ENCODE peak calls at places on chromosome 9, in six cellular contexts. A is A549, F is aorta, J is ovary, K is tibial artery, T is psoas muscle. Q is an unnamed sample.

GRCh38 chr9:86772289-86772982 is 174.9 kb downstream of the GAS1 start:
- DNase-seq in J (no peak), K (no peak), F (no peak), T (no peak), A (no peak), Q (no peak)

GRCh38 chr9:88072831-88073365 is 65.4 kb downstream of the SPATA31C2 start:
- DNase-seq in T (no peak), K (no peak), J (no peak), F (no peak), A (no peak), Q (peak; percentile 47)

GRCh38 chr9:121949364-121949763 is 143.7 kb downstream of the TTLL11 start:
- DNase-seq in K (no peak), T (no peak), J (no peak), F (no peak), A (no peak), Q (no peak)

GRCh38 chr9:21994526-21994995 is at the start of gene CDKN2B-AS1:
- DNase-seq in F (peak; percentile 72), A (no peak), J (peak; percentile 56), K (peak; percentile 47), T (peak; percentile 63), Q (peak; percentile 77)

GRCh38 chr9:78133751-78134150 is 102.1 kb upstream of the CEP78 start:
- DNase-seq in J (no peak), F (no peak), T (no peak), A (no peak), K (no peak), Q (peak; percentile 27)

GRCh38 chr9:2127486-2127885 is 112.3 kb downstream of the SMARCA2 start:
- DNase-seq in F (no peak), T (no peak), J (no peak), A (no peak), K (no peak), Q (no peak)

GRCh38 chr9:130736834-130737233 is 43.3 kb downstream of the EXOSC2 start:
- DNase-seq in A (no peak), K (no peak), F (no peak), J (no peak), T (no peak), Q (no peak)

GRCh38 chr9:123651273-123651672 is 278.7 kb downstream of the DENND1A start:
- DNase-seq in K (no peak), F (no peak), J (no peak), A (no peak), T (no peak), Q (no peak)

GRCh38 chr9:132008871-132009812 is 70.5 kb downstream of the MED27 start:
- DNase-seq in T (no peak), F (no peak), A (peak; percentile 48), J (no peak), K (no peak), Q (peak; percentile 69)

GRCh38 chr9:131107760-131108159 is 11.4 kb downstream of the AIF1L start:
- DNase-seq in A (no peak), F (no peak), K (no peak), J (no peak), T (no peak), Q (no peak)

DNA sequence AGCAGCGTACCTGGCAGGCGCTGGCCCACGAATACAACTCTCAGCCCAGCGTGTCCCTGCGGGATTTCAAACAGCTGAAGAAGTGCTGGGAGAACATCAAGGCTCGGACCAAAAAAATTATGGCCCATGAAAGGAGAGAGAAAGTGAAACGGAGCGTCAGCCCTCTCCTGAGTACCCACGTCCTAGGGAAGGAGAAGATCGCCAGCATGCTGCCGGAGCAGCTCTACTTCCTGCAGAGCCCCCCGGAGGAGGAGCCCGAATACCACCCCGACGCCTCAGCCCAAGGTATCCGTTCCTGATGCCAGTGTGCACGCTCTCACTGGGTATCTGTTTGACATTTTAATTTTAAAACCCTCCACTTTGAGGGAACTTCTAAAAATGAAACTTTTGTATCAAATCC is 15.1 kb downstream of the MSANTD3 start:
- DNase-seq in A (no peak), J (no peak), T (no peak), F (no peak), K (no peak), Q (no peak)
- H3K4me3 ChIP-seq in A (no peak overlapping the region), J (no peak overlapping the region), T (no peak overlapping the region), F (peak overlapping the region; percentile 2), K (peak overlapping the region; percentile 6), Q (no peak overlapping the region)

GRCh38 chr9:23343226-23343625 is 482.8 kb downstream of the ELAVL2 start:
- DNase-seq in T (no peak), F (no peak), J (no peak), K (no peak), A (no peak), Q (no peak)

GRCh38 chr9:23342296-23342695 is 483.7 kb downstream of the ELAVL2 start:
- DNase-seq in J (no peak), K (peak; percentile 25), A (no peak), T (no peak), F (no peak), Q (peak; percentile 7)

DNA sequence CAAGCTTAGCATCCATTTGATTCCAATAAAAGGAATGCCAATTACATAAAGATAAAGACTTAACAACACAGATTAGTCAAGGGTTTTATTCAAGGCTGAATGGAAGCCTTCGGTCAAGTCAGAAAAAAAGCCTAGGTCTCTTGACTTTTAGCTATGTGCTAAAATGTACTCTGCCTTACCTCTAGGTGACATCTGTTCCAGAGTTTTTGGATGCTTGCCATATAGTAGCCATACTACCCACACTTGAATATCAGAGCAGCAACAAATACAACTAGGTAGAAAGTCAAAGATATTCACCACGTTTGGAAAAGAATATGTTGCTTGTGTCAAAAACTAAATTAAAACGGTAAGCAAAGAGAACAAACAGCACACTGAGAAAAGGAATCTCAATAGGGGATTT is 484.7 kb downstream of the ELAVL2 start:
- DNase-seq in T (no peak), A (no peak), J (no peak), K (no peak), F (no peak), Q (no peak)
- H3K9me3 ChIP-seq in T (no peaks in the 10 kb centered on the region), A (no peaks in the 10 kb centered on the region), J (no peaks in the 10 kb centered on the region), K (no peaks in the 10 kb centered on the region), F (no peaks in the 10 kb centered on the region), Q (no peaks in the 10 kb centered on the region)

GRCh38 chr9:14770592-14770991 is 48.1 kb upstream of the CER1 start:
- DNase-seq in T (no peak), J (no peak), A (no peak), F (no peak), K (no peak), Q (no peak)

GRCh38 chr9:14778565-14778964 is 56.0 kb upstream of the CER1 start:
- DNase-seq in A (no peak), J (no peak), K (no peak), F (no peak), T (no peak), Q (no peak)

GRCh38 chr9:14779566-14780022 is 57.1 kb upstream of the CER1 start:
- DNase-seq in K (no peak), A (no peak), T (peak; percentile 82), F (no peak), J (no peak), Q (no peak)

GRCh38 chr9:14780251-14780650 is 57.7 kb upstream of the CER1 start:
- DNase-seq in J (no peak), T (peak; percentile 78), K (no peak), A (no peak), F (no peak), Q (no peak)

DNA sequence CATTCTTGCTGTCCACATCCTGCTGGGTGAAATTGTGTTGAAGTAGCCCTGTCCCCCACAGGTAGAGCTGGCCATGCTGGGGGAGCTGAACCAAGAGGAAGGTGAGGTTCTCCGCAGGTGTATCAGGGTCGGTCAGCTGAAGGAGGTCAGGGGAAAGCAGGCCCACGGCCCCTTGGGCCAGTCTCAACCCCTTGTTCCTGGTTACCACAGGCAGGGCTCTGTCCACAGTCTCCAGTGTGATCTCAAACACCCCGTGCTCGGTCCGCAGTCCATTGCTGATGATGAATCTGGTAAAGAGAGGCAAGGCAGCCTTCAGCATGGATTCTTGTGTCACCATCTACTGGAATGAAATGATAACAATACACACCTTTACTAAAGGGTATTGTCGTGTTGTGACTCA is 53.4 kb upstream of the CER1 start:
- DNase-seq in K (no peak), F (no peak), T (no peak), A (no peak), J (no peak), Q (no peak)
- H3K4me3 ChIP-seq in K (no peak overlapping the region), F (no peak overlapping the region), T (no peak overlapping the region), A (no peak overlapping the region), J (no peak overlapping the region), Q (no peak overlapping the region)

GRCh38 chr9:103837940-103838339 is 256.2 kb upstream of the SMC2 start:
- DNase-seq in J (no peak), T (no peak), A (no peak), F (no peak), K (no peak), Q (no peak)
- H3K9me3 ChIP-seq in J (no peaks in the 10 kb centered on the region), T (no peaks in the 10 kb centered on the region), A (no peaks in the 10 kb centered on the region), F (no peaks in the 10 kb centered on the region), K (no peaks in the 10 kb centered on the region), Q (no peaks in the 10 kb centered on the region)

GRCh38 chr9:95511232-95511951 is 5.4 kb downstream of the PTCH1 start:
- DNase-seq in K (peak; percentile 68), A (peak; percentile 28), T (no peak), F (peak; percentile 72), J (no peak), Q (peak; percentile 67)

GRCh38 chr9:95513722-95514121 is 3.0 kb downstream of the PTCH1 start:
- DNase-seq in A (no peak), K (no peak), F (no peak), T (no peak), J (no peak), Q (no peak)

GRCh38 chr9:95512751-95513120 is 4.0 kb downstream of the PTCH1 start:
- DNase-seq in J (no peak), K (no peak), T (no peak), F (no peak), A (no peak), Q (no peak)

GRCh38 chr9:95510610-95511231 is 6.0 kb downstream of the PTCH1 start:
- DNase-seq in A (peak; percentile 69), J (peak; percentile 94), T (peak; percentile 94), F (peak; percentile 92), K (peak; percentile 89), Q (peak; percentile 96)

GRCh38 chr9:95511952-95512750 is 4.6 kb downstream of the PTCH1 start:
- DNase-seq in J (peak; percentile 40), A (no peak), K (no peak), T (no peak), F (no peak), Q (no peak)
- H3K4me3 ChIP-seq in J (no peak overlapping the region), A (peak overlapping the region; percentile 84), K (peak overlapping the region; percentile 92), T (peak overlapping the region; percentile 87), F (peak overlapping the region; percentile 74), Q (peak overlapping the region; percentile 95)

GRCh38 chr9:26261503-26262330 is 583.5 kb upstream of the TUSC1 start:
- DNase-seq in A (peak; percentile 9), F (no peak), J (no peak), T (no peak), K (no peak), Q (peak; percentile 64)
- H3K9me3 ChIP-seq in A (peaks cover 9% of the 10 kb centered on the region), F (no peaks in the 10 kb centered on the region), J (no peaks in the 10 kb centered on the region), T (no peaks in the 10 kb centered on the region), K (no peaks in the 10 kb centered on the region), Q (no peaks in the 10 kb centered on the region)

GRCh38 chr9:111598730-111599091 is 736 bp downstream of the PTGR1 start:
- DNase-seq in A (no peak), T (peak; percentile 77), F (peak; percentile 58), J (peak; percentile 47), K (peak; percentile 63), Q (peak; percentile 54)
- H3K4me3 ChIP-seq in A (peak overlapping the region; percentile 96), T (peak overlapping the region; percentile 85), F (peak overlapping the region; percentile 62), J (peak overlapping the region; percentile 93), K (peak overlapping the region; percentile 75), Q (peak overlapping the region; percentile 70)

Q was measured in mammary epithelial cell.